ENCODE peak calls at places on chromosomes 1 and 21, in nine cellular contexts. D is brain pericyte, K is neural crest cell, G is LHCN-M2, F is adrenal gland, R is PC-9, U is cardiac fibroblast, S is type B pancreatic cell, V is A172. C is an unnamed sample.

GRCh38 chr21:34351786-34352241 is 12.0 kb upstream of the KCNE2 start:
- DNase-seq in D (no peak), K (peak), G (no peak), F (peak), R (peak), U (peak), S (no peak), V (peak), C (peak)

GRCh38 chr1:1212780-1213152 is 1.2 kb downstream of the TNFRSF4 start:
- DNase-seq in D (no peak), K (no peak), G (peak), F (no peak), R (no peak), U (no peak), S (no peak), V (no peak), C (no peak)

GRCh38 chr21:23162213-23162946 is 2164.2 kb downstream of the NCAM2 start:
- DNase-seq in D (no peak), K (no peak), G (no peak), F (no peak), R (no peak), U (no peak), S (no peak), V (no peak), C (no peak)

GRCh38 chr1:37691497-37692077 is 729 bp upstream of the CDCA8 start:
- DNase-seq in D (no peak), K (peak), G (peak), F (peak), R (peak), U (peak), S (no peak), V (no peak), C (no peak)

GRCh38 chr1:203274603-203275381 is 30.5 kb upstream of the BTG2 start:
- DNase-seq in D (no peak), K (no peak), G (peak), F (peak), R (no peak), U (no peak), S (no peak), V (no peak), C (no peak)

GRCh38 chr1:59481915-59482505 is 185.1 kb downstream of the FGGY start:
- DNase-seq in D (no peak), K (no peak), G (peak), F (no peak), R (no peak), U (no peak), S (no peak), V (no peak), C (no peak)

GRCh38 chr1:66533804-66534745 is at the start of gene SGIP1:
- DNase-seq in D (peak), K (peak), G (peak), F (no peak), R (no peak), U (peak), S (no peak), V (no peak), C (no peak)

GRCh38 chr1:89312572-89312971 is 39.9 kb upstream of the GBP5 start:
- DNase-seq in D (no peak), K (no peak), G (no peak), F (no peak), R (no peak), U (no peak), S (no peak), V (no peak), C (no peak)